ENCODE peak calls at places on chromosomes 1 and 21, in eight cellular contexts. I, A, H, U, L, J, G and F are unnamed samples.

GRCh38 chr1:93080424-93080823 is 1.3 kb downstream of the MTF2 start:
- DNase-seq in I (peak), A (no peak), H (peak), U (peak), L (no peak), J (peak), G (peak), F (peak)

GRCh38 chr1:206472454-206472853 is 2.2 kb downstream of the IKBKE start:
- DNase-seq in I (no peak), A (no peak), H (peak), U (peak), L (no peak), J (peak), G (peak), F (peak)

GRCh38 chr1:221174598-221174997 is 295.4 kb downstream of the HLX start:
- DNase-seq in I (no peak), A (no peak), H (peak), U (no peak), L (peak), J (no peak), G (peak), F (no peak)

GRCh38 chr21:33762798-33763572 is 120.7 kb downstream of the ITSN1 start:
- DNase-seq in I (no peak), A (no peak), H (no peak), U (peak), L (no peak), J (peak), G (peak), F (no peak)

GRCh38 chr21:39060485-39061099 is 122.7 kb downstream of the PSMG1 start:
- DNase-seq in I (no peak), A (no peak), H (no peak), U (no peak), L (no peak), J (no peak), G (no peak), F (no peak)

GRCh38 chr21:39763282-39763970 is 18.4 kb downstream of the IGSF5 start:
- DNase-seq in I (no peak), A (no peak), H (no peak), U (no peak), L (no peak), J (no peak), G (no peak), F (no peak)

GRCh38 chr21:26422138-26422537 is 150.9 kb downstream of the CYYR1 start:
- DNase-seq in I (no peak), A (no peak), H (no peak), U (no peak), L (no peak), J (no peak), G (no peak), F (no peak)

GRCh38 chr1:66176828-66177227 is 357.1 kb upstream of the SGIP1 start:
- DNase-seq in I (no peak), A (no peak), H (no peak), U (no peak), L (no peak), J (no peak), G (no peak), F (no peak)

GRCh38 chr1:245575710-245576109 is 420.9 kb downstream of the KIF26B start:
- DNase-seq in I (no peak), A (no peak), H (no peak), U (peak), L (no peak), J (no peak), G (peak), F (no peak)

GRCh38 chr1:6888268-6888667 is 103.0 kb downstream of the CAMTA1 start:
- DNase-seq in I (no peak), A (no peak), H (no peak), U (peak), L (no peak), J (no peak), G (peak), F (no peak)

GRCh38 chr21:46139686-46140085 is 15.7 kb downstream of the FTCD start:
- DNase-seq in I (no peak), A (no peak), H (no peak), U (no peak), L (no peak), J (no peak), G (no peak), F (no peak)

GRCh38 chr1:187638733-187639132 is 810.0 kb downstream of the PLA2G4A start:
- DNase-seq in I (no peak), A (no peak), H (no peak), U (no peak), L (no peak), J (no peak), G (no peak), F (no peak)

GRCh38 chr1:247407180-247407616 is 8.8 kb upstream of the NLRP3 start:
- DNase-seq in I (peak), A (no peak), H (no peak), U (no peak), L (peak), J (no peak), G (no peak), F (peak)

GRCh38 chr1:43796111-43796581 is 88.8 kb downstream of the ST3GAL3 start:
- DNase-seq in I (no peak), A (no peak), H (no peak), U (peak), L (no peak), J (peak), G (peak), F (no peak)

GRCh38 chr1:32240140-32240951 is 6.7 kb upstream of the FAM167B start:
- DNase-seq in I (peak), A (peak), H (peak), U (peak), L (peak), J (no peak), G (peak), F (peak)

GRCh38 chr1:54002544-54003248 is 15.3 kb downstream of the LDLRAD1 start:
- DNase-seq in I (no peak), A (no peak), H (no peak), U (no peak), L (no peak), J (no peak), G (no peak), F (no peak)

GRCh38 chr1:204872262-204872881 is 1.7 kb downstream of the NFASC start:
- DNase-seq in I (no peak), A (no peak), H (no peak), U (no peak), L (no peak), J (peak), G (no peak), F (peak)

GRCh38 chr1:26784023-26784871 is 3.5 kb upstream of the PIGV start:
- DNase-seq in I (no peak), A (peak), H (peak), U (peak), L (peak), J (no peak), G (peak), F (no peak)

GRCh38 chr1:53628286-53628955 is 110.5 kb downstream of the GLIS1 start:
- DNase-seq in I (no peak), A (no peak), H (no peak), U (no peak), L (no peak), J (no peak), G (no peak), F (no peak)

GRCh38 chr1:179586107-179586823 is 5.4 kb upstream of the TDRD5 start:
- DNase-seq in I (no peak), A (peak), H (peak), U (peak), L (peak), J (no peak), G (peak), F (no peak)

GRCh38 chr1:16718908-16719533 is 21.3 kb upstream of the RNU1-4 start:
- DNase-seq in I (peak), A (peak), H (peak), U (no peak), L (no peak), J (no peak), G (no peak), F (no peak)

GRCh38 chr1:83606416-83606955 is 392.4 kb downstream of the TTLL7 start:
- DNase-seq in I (no peak), A (no peak), H (no peak), U (no peak), L (no peak), J (no peak), G (no peak), F (no peak)

GRCh38 chr1:165303415-165303814 is 53.1 kb downstream of the LMX1A start:
- DNase-seq in I (no peak), A (no peak), H (no peak), U (no peak), L (no peak), J (no peak), G (no peak), F (no peak)

GRCh38 chr1:206753141-206753540 is 17.4 kb upstream of the IL19 start:
- DNase-seq in I (no peak), A (no peak), H (no peak), U (no peak), L (no peak), J (no peak), G (no peak), F (no peak)

GRCh38 chr1:50553921-50554320 is 130.7 kb upstream of the DMRTA2 start:
- DNase-seq in I (no peak), A (no peak), H (no peak), U (no peak), L (no peak), J (no peak), G (no peak), F (no peak)

GRCh38 chr1:204178487-204179281 is 12.5 kb upstream of the REN start:
- DNase-seq in I (no peak), A (no peak), H (no peak), U (no peak), L (no peak), J (no peak), G (no peak), F (no peak)

GRCh38 chr1:162373541-162374375 is 2.9 kb downstream of the SPATA46 start:
- DNase-seq in I (no peak), A (no peak), H (no peak), U (peak), L (no peak), J (no peak), G (peak), F (no peak)

GRCh38 chr1:24317081-24317480 is 2.1 kb upstream of the GRHL3 start:
- DNase-seq in I (no peak), A (no peak), H (no peak), U (no peak), L (no peak), J (no peak), G (no peak), F (no peak)

GRCh38 chr1:215133532-215133931 is 51.0 kb downstream of the KCNK2 start:
- DNase-seq in I (no peak), A (no peak), H (no peak), U (no peak), L (no peak), J (no peak), G (no peak), F (no peak)

GRCh38 chr1:2306151-2306978 is 78.2 kb downstream of the SKI start:
- DNase-seq in I (no peak), A (no peak), H (no peak), U (no peak), L (no peak), J (no peak), G (no peak), F (no peak)

GRCh38 chr1:110872745-110873435 is at the start of gene CD53:
- DNase-seq in I (peak), A (peak), H (no peak), U (no peak), L (peak), J (no peak), G (no peak), F (peak)

GRCh38 chr1:177170756-177171535 is at the start of gene BRINP2:
- DNase-seq in I (no peak), A (peak), H (peak), U (peak), L (no peak), J (no peak), G (peak), F (no peak)

GRCh38 chr1:205950826-205951549 is 7.7 kb upstream of the SLC26A9 start:
- DNase-seq in I (no peak), A (no peak), H (no peak), U (peak), L (peak), J (no peak), G (peak), F (no peak)

GRCh38 chr1:43774359-43774758 is 67.0 kb downstream of the ST3GAL3 start:
- DNase-seq in I (no peak), A (no peak), H (no peak), U (peak), L (no peak), J (peak), G (peak), F (peak)

GRCh38 chr1:172134087-172134731 is 286.3 kb upstream of the C1orf105 start:
- DNase-seq in I (peak), A (no peak), H (no peak), U (no peak), L (no peak), J (no peak), G (no peak), F (peak)

GRCh38 chr1:64663654-64664053 is 81.2 kb upstream of the RAVER2 start:
- DNase-seq in I (peak), A (no peak), H (peak), U (no peak), L (no peak), J (no peak), G (no peak), F (peak)

GRCh38 chr1:206559661-206559995 is 52.3 kb downstream of the RASSF5 start:
- DNase-seq in I (no peak), A (no peak), H (no peak), U (no peak), L (no peak), J (no peak), G (no peak), F (peak)

GRCh38 chr1:171582589-171582988 is 39.5 kb upstream of the MYOCOS start:
- DNase-seq in I (no peak), A (no peak), H (no peak), U (no peak), L (no peak), J (no peak), G (no peak), F (no peak)

GRCh38 chr1:228370439-228370940 is 36.1 kb downstream of the TRIM11 start:
- DNase-seq in I (no peak), A (no peak), H (no peak), U (no peak), L (no peak), J (no peak), G (no peak), F (no peak)
- TF ChIP-seq CTCF in I (no peak), A (no peak), H (no peak), U (no peak), L (no peak), J (no peak), G (no peak), F (no peak)

GRCh38 chr1:216190438-216190837 is 232.8 kb downstream of the USH2A start:
- DNase-seq in I (no peak), A (no peak), H (no peak), U (no peak), L (no peak), J (no peak), G (no peak), F (no peak)

GRCh38 chr1:216194721-216195120 is 228.5 kb downstream of the USH2A start:
- DNase-seq in I (no peak), A (no peak), H (no peak), U (no peak), L (no peak), J (no peak), G (no peak), F (no peak)

DNA sequence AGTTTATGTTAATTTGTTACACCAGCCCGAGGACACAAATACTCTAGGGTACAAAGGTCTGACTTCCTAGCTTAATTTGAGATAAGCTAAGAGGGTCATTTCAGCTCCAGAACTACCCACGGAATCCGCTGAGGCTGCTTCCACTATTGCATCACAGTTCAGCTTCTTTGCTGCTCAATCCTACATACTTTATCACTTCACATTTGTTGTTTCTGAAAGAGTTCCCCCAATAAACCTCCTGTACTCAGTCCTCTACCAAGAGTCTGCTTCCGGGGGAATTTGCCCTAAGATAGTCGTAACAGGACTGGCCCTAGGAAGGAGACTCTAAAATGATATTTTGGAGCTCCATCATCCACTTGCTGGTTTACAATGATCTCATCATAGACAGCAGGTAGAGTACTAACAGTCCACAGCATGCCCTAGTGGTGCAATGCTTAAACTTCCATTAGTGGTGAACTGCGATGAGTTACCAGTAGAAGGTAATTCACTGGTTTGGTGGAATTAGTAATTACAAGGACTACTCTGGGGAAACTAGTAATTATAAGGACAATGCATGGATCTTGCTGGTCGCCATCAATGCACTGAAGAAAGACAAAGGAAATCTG is 229.3 kb downstream of the USH2A start:
- DNase-seq in I (no peak), A (no peak), H (no peak), U (no peak), L (no peak), J (no peak), G (no peak), F (no peak)
- TF ChIP-seq CTCF in I (no peak), A (no peak), H (peak), U (no peak), L (no peak), J (no peak), G (no peak), F (no peak)

GRCh38 chr1:213017447-213018273 is 2.0 kb upstream of the ANGEL2 start:
- DNase-seq in I (no peak), A (no peak), H (no peak), U (no peak), L (no peak), J (no peak), G (no peak), F (no peak)

GRCh38 chr1:213020016-213020415 is 4.3 kb upstream of the ANGEL2 start:
- DNase-seq in I (no peak), A (no peak), H (no peak), U (no peak), L (no peak), J (no peak), G (no peak), F (no peak)

GRCh38 chr1:213019450-213019849 is 3.8 kb upstream of the ANGEL2 start:
- DNase-seq in I (no peak), A (no peak), H (no peak), U (no peak), L (no peak), J (no peak), G (no peak), F (no peak)

GRCh38 chr1:213014642-213015041 is 1.0 kb downstream of the ANGEL2 start:
- DNase-seq in I (no peak), A (no peak), H (peak), U (peak), L (no peak), J (no peak), G (peak), F (peak)

GRCh38 chr1:213015099-213016050 is at the start of gene ANGEL2:
- DNase-seq in I (peak), A (peak), H (peak), U (peak), L (peak), J (peak), G (peak), F (peak)
- TF ChIP-seq CTCF in I (no peak), A (no peak), H (no peak), U (no peak), L (no peak), J (no peak), G (no peak), F (no peak)

DNA sequence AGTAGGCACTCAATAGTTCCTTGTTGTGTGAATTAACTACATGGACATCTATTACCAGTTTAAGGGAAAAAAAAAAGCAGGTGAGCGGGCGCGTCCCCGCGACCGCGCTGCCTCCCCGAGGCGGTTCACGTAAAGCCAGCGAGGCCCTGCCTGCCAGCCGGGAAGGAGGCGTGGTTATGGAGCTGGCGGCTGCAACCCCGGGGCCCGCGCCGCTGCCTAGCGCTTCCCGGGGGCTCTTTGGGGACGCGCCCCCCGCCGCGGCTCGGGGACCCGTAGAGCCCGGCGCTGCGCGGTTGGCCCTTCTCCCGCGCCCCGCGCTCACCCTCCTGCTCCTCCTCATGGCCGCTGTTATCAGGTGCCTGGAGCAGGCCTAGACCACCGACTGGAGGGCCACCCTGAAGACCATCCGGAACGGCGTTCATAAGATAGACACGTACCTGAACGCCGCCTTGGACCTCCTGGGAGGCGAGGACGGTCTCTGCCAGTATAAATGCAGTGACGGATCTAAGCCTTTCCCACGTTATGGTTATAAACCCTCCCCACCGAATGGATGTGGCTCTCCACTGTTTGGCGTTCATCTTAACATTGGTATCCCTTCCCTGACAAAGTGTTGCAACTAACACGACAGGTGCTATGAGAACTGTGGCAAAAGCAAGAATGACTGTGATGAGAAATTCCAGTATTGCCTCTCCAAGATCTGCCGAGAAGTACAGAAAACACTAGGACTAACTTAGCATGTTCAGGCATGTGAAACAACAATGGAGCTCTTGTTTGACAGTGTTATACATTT is 2.6 kb upstream of the CC2D1B start:
- DNase-seq in I (peak), A (peak), H (peak), U (peak), L (no peak), J (no peak), G (peak), F (peak)
- TF ChIP-seq CTCF in I (no peak), A (no peak), H (peak), U (peak), L (no peak), J (no peak), G (peak), F (no peak)

DNA sequence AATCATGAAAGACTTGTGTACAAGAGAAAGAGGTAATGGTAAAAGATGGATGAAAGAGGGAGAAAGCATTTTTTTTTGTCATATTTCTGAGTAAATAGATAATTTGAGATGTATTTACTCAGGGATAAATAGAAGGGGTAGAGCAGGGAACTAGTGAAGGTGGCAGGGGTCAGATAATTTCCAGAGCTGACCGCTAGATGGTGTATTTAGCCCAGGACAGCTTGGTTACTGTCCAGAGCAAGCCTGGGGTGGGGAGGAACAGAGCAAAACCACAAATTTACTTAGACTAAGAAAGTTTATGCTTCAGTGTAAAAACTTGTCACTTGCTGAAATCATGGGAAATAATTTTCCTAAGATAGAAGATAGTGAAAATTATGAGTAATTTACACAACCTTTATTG is 91.5 kb downstream of the XCL2 start:
- DNase-seq in I (peak), A (no peak), H (no peak), U (no peak), L (no peak), J (no peak), G (no peak), F (no peak)
- TF ChIP-seq CTCF in I (no peak), A (no peak), H (peak), U (peak), L (no peak), J (peak), G (peak), F (no peak)

GRCh38 chr1:11960276-11960675 is 20.0 kb upstream of the MFN2 start:
- DNase-seq in I (no peak), A (no peak), H (no peak), U (no peak), L (no peak), J (no peak), G (no peak), F (no peak)
- TF ChIP-seq CTCF in I (no peak), A (no peak), H (no peak), U (no peak), L (no peak), J (no peak), G (no peak), F (no peak)